ENCODE peak calls at places on chromosome 13, in seven cellular contexts. Z, S, U, Y, G, P and M are unnamed samples.

GRCh38 chr13:97391201-97391600 is 42.8 kb upstream of the RAP2A start:
- DNase-seq in Z (no peak), S (no peak), U (no peak), Y (no peak), G (no peak), P (no peak), M (no peak)

GRCh38 chr13:49652691-49653305 is 24.5 kb downstream of the ARL11 start:
- DNase-seq in Z (peak), S (peak), U (peak), Y (peak), G (no peak), P (no peak), M (peak)

GRCh38 chr13:113880651-113881611 is 17.1 kb upstream of the GAS6 start:
- DNase-seq in Z (no peak), S (no peak), U (no peak), Y (no peak), G (no peak), P (no peak), M (no peak)

GRCh38 chr13:48431431-48431830 is 18.5 kb upstream of the LPAR6 start:
- DNase-seq in Z (no peak), S (no peak), U (no peak), Y (no peak), G (no peak), P (no peak), M (no peak)

GRCh38 chr13:27967736-27968315 is 1.3 kb downstream of the CDX2 start:
- DNase-seq in Z (no peak), S (peak), U (peak), Y (no peak), G (no peak), P (no peak), M (peak)

GRCh38 chr13:67299731-67300130 is 69.6 kb upstream of the PCDH9 start:
- DNase-seq in Z (no peak), S (no peak), U (no peak), Y (no peak), G (no peak), P (no peak), M (no peak)

GRCh38 chr13:110944121-110944967 is 29.5 kb upstream of the ANKRD10 start:
- DNase-seq in Z (peak), S (peak), U (peak), Y (peak), G (no peak), P (peak), M (peak)

GRCh38 chr13:70235565-70235964 is 127.3 kb upstream of the KLHL1 start:
- DNase-seq in Z (no peak), S (no peak), U (no peak), Y (no peak), G (no peak), P (no peak), M (no peak)

GRCh38 chr13:93843082-93843481 is 616.5 kb downstream of the GPC6 start:
- DNase-seq in Z (no peak), S (no peak), U (no peak), Y (no peak), G (no peak), P (no peak), M (no peak)

GRCh38 chr13:111423168-111423785 is 102.8 kb downstream of the TEX29 start:
- DNase-seq in Z (peak), S (no peak), U (no peak), Y (no peak), G (no peak), P (no peak), M (no peak)

DNA sequence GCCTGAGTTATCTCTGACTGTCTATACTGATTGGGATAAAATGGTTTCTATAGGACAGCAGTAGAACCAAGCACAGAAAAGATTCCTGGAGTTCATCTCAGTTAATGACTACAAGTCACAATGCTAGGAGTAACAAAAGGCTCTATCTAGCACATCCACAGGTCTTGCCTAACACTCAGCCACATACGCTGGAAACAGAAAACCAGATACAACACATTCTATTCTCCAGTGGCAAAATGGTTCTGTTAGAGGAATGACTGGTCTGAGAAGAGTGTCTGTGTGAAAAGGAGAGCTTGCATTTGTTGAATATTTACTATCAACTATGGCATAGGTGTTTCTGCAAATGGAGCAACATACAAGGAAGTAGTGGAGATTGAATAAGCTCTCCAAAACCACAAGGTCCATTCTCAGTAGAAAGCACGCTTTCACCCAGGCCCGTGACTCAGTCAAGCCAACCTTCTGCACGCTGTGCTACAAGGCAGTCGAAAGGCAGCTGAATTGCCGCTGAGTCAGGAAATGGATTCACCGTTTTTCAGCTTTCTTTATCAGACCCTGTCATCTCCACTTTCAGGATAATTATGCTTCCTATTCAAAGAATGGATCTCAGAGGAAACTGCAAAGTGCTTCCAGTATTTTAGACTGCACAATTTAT is 761.4 kb downstream of the EFNB2 start:
- DNase-seq in Z (peak), S (peak), U (no peak), Y (no peak), G (no peak), P (no peak), M (no peak)
- TF ChIP-seq REST in Z (no peak), S (no peak), U (no peak), Y (no peak), G (no peak), P (no peak), M (no peak)

DNA sequence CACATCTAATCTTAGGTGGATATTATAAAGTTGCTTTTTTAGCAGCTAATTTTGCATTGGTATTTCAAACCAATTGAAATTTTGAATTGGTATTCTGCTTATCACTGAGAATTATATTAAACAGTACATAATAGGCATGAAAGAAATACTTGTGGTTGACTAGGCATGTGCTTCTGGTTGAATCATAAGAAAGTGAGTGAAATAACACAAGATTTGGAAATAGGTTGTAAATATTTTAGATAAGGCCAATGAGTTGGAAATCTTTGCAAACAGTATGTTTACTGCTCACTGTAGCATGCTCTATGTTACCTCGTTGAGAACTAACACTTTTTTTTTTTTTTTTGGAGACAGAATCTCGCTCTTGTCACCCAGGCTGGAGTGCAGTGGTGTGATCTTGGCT is 66.8 kb upstream of the RFC3 start:
- DNase-seq in Z (no peak), S (no peak), U (no peak), Y (no peak), G (no peak), P (no peak), M (no peak)
- TF ChIP-seq REST in Z (no peak), S (no peak), U (no peak), Y (no peak), G (no peak), P (no peak), M (no peak)

GRCh38 chr13:73819711-73820110 is 314.5 kb downstream of the KLF12 start:
- DNase-seq in Z (no peak), S (no peak), U (no peak), Y (no peak), G (no peak), P (no peak), M (no peak)

GRCh38 chr13:73820285-73820684 is 313.9 kb downstream of the KLF12 start:
- DNase-seq in Z (no peak), S (no peak), U (no peak), Y (no peak), G (no peak), P (no peak), M (no peak)

GRCh38 chr13:73820688-73821087 is 313.5 kb downstream of the KLF12 start:
- DNase-seq in Z (no peak), S (no peak), U (no peak), Y (no peak), G (no peak), P (no peak), M (no peak)

GRCh38 chr13:73816702-73817101 is 317.5 kb downstream of the KLF12 start:
- DNase-seq in Z (peak), S (no peak), U (no peak), Y (no peak), G (no peak), P (no peak), M (no peak)
- TF ChIP-seq REST in Z (no peak), S (no peak), U (no peak), Y (no peak), G (no peak), P (no peak), M (no peak)

GRCh38 chr13:101433895-101434294 is 17.6 kb upstream of the NALCN start:
- DNase-seq in Z (no peak), S (no peak), U (no peak), Y (no peak), G (no peak), P (no peak), M (no peak)

GRCh38 chr13:101434486-101434885 is 18.0 kb upstream of the ITGBL1 start:
- DNase-seq in Z (no peak), S (no peak), U (no peak), Y (no peak), G (no peak), P (no peak), M (no peak)

GRCh38 chr13:101425156-101425471 is 8.8 kb upstream of the NALCN start:
- DNase-seq in Z (no peak), S (no peak), U (no peak), Y (no peak), G (no peak), P (no peak), M (no peak)

GRCh38 chr13:101425623-101426022 is 9.3 kb upstream of the NALCN start:
- DNase-seq in Z (no peak), S (no peak), U (no peak), Y (peak), G (no peak), P (no peak), M (no peak)

DNA sequence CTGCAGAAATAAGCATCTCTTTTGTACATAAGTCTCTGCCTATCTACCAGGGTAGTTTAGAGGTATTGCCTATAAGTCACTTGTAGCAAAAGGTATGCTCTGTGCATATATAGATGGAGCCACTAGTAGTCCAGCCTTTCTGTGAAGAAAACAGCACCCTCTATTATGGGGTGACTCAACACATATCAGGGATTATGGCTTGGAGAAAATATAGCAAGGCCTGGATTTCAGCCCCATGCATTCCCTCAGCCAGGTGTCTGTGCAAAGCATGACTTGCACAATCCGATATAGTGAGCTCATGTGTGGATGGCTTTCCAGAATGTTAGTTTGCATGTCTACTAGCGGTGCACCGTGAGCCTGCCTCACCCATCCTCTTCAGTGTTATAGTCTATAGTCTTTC is 13.4 kb upstream of the NALCN start:
- DNase-seq in Z (no peak), S (no peak), U (no peak), Y (no peak), G (no peak), P (no peak), M (no peak)
- TF ChIP-seq REST in Z (no peak), S (no peak), U (no peak), Y (no peak), G (no peak), P (no peak), M (no peak)

GRCh38 chr13:36130542-36131214 is 504 bp downstream of the DCLK1 start:
- DNase-seq in Z (no peak), S (no peak), U (peak), Y (no peak), G (no peak), P (no peak), M (peak)
- TF ChIP-seq REST in Z (no peak), S (no peak), U (no peak), Y (no peak), G (no peak), P (no peak), M (no peak)

GRCh38 chr13:40600145-40600751 is 66.2 kb downstream of the FOXO1 start:
- DNase-seq in Z (no peak), S (no peak), U (no peak), Y (no peak), G (no peak), P (no peak), M (no peak)
- TF ChIP-seq REST in Z (no peak), S (no peak), U (no peak), Y (no peak), G (no peak), P (no peak), M (no peak)